ENCODE peak calls at places on chromosomes 13 and 19, in six cellular contexts. Q, N, L, Y, I and S are unnamed samples.

GRCh38 chr13:51233117-51233826 is 11.1 kb downstream of the FAM124A start:
- DNase-seq in Q (no peak), N (no peak), L (no peak), Y (no peak), I (no peak), S (no peak)

GRCh38 chr19:2532252-2533071 is 56.5 kb downstream of the GADD45B start:
- DNase-seq in Q (no peak), N (no peak), L (no peak), Y (no peak), I (no peak), S (no peak)

GRCh38 chr19:10431254-10431942 is 11.1 kb downstream of the PDE4A start:
- DNase-seq in Q (no peak), N (peak), L (no peak), Y (no peak), I (no peak), S (no peak)

GRCh38 chr13:106096661-106097092 is 438.8 kb downstream of the EFNB2 start:
- DNase-seq in Q (no peak), N (no peak), L (no peak), Y (no peak), I (no peak), S (no peak)

GRCh38 chr19:17997969-17998826 is 9.8 kb upstream of the ARRDC2 start:
- DNase-seq in Q (no peak), N (no peak), L (no peak), Y (no peak), I (no peak), S (no peak)

GRCh38 chr13:55038230-55038629 is 2009.6 kb downstream of the OLFM4 start:
- DNase-seq in Q (no peak), N (no peak), L (peak), Y (no peak), I (no peak), S (no peak)

GRCh38 chr19:33453207-33453736 is 68.3 kb downstream of the PEPD start:
- DNase-seq in Q (no peak), N (no peak), L (peak), Y (no peak), I (no peak), S (no peak)

GRCh38 chr19:15025237-15025636 is 24.0 kb upstream of the CASP14 start:
- DNase-seq in Q (no peak), N (no peak), L (no peak), Y (no peak), I (no peak), S (no peak)

GRCh38 chr19:16822648-16823047 is 6.5 kb upstream of the SIN3B start:
- DNase-seq in Q (no peak), N (no peak), L (no peak), Y (no peak), I (no peak), S (no peak)

GRCh38 chr13:66994498-66995365 is 235.4 kb downstream of the PCDH9 start:
- DNase-seq in Q (no peak), N (no peak), L (no peak), Y (no peak), I (peak), S (peak)

GRCh38 chr19:49492573-49493411 is 3.4 kb upstream of the RPS11 start:
- DNase-seq in Q (no peak), N (no peak), L (no peak), Y (no peak), I (no peak), S (no peak)

GRCh38 chr13:48531416-48532145 is 1.3 kb downstream of the RCBTB2 start:
- DNase-seq in Q (no peak), N (no peak), L (no peak), Y (no peak), I (peak), S (no peak)

GRCh38 chr13:19587635-19588300 is 26.4 kb upstream of the TPTE2 start:
- DNase-seq in Q (no peak), N (no peak), L (peak), Y (no peak), I (no peak), S (peak)